ENCODE peak calls at places on chromosome 18, in six cellular contexts. S is IMR-90, L is H1, H is H9, K is neuronal stem cell, E is trophoblast cell. Q is an unnamed sample.
A peak's percentile ranks its signal among the peaks of the same experiment; 100 is the strongest.

GRCh38 chr18:45166341-45167108 is 448.8 kb upstream of the SLC14A2 start:
- DNase-seq in S (peak; percentile 80), L (no peak), H (no peak), K (no peak), E (peak; percentile 68), Q (peak; percentile 76)

GRCh38 chr18:31657823-31658669 is 26.3 kb downstream of the B4GALT6 start:
- DNase-seq in S (no peak), L (no peak), H (no peak), K (no peak), E (peak; percentile 66), Q (peak; percentile 23)

GRCh38 chr18:76518543-76519155 is 23.6 kb upstream of the ZNF516 start:
- DNase-seq in S (peak; percentile 31), L (peak; percentile 68), H (peak; percentile 73), K (no peak), E (no peak), Q (peak; percentile 63)

GRCh38 chr18:47877892-47878291 is 52.6 kb downstream of the SMAD2 start:
- DNase-seq in S (peak; percentile 29), L (no peak), H (no peak), K (no peak), E (peak; percentile 3), Q (no peak)

GRCh38 chr18:27298215-27298804 is 113.2 kb upstream of the CHST9 start:
- DNase-seq in S (no peak), L (no peak), H (no peak), K (peak; percentile 1), E (no peak), Q (no peak)

GRCh38 chr18:30359521-30359920 is 683.0 kb downstream of the DSC3 start:
- DNase-seq in S (no peak), L (no peak), H (no peak), K (no peak), E (no peak), Q (no peak)

GRCh38 chr18:11518788-11519685 is 90.4 kb upstream of the SLC35G4 start:
- DNase-seq in S (peak; percentile 55), L (peak; percentile 85), H (peak; percentile 86), K (peak; percentile 51), E (peak; percentile 16), Q (peak; percentile 58)

GRCh38 chr18:32091325-32091723 is 350 bp upstream of the RNF138 start:
- DNase-seq in S (no peak), L (no peak), H (no peak), K (no peak), E (no peak), Q (no peak)

GRCh38 chr18:54161267-54161666 is 63.2 kb downstream of the MBD2 start:
- DNase-seq in S (peak; percentile 29), L (no peak), H (no peak), K (no peak), E (no peak), Q (peak; percentile 19)

GRCh38 chr18:22683196-22683676 is 249.9 kb upstream of the RBBP8 start:
- DNase-seq in S (peak; percentile 93), L (no peak), H (no peak), K (no peak), E (no peak), Q (no peak)

GRCh38 chr18:44651453-44651852 is 29.2 kb upstream of the SETBP1 start:
- DNase-seq in S (peak; percentile 54), L (no peak), H (no peak), K (no peak), E (peak; percentile 63), Q (peak; percentile 70)

GRCh38 chr18:42187611-42188378 is 232.8 kb downstream of the PIK3C3 start:
- DNase-seq in S (no peak), L (no peak), H (no peak), K (no peak), E (no peak), Q (no peak)

GRCh38 chr18:74806700-74807416 is 209.2 kb downstream of the ZNF407 start:
- DNase-seq in S (peak; percentile 94), L (no peak), H (no peak), K (no peak), E (peak; percentile 21), Q (peak; percentile 81)

GRCh38 chr18:75210274-75211001 is at the start of gene TSHZ1:
- DNase-seq in S (peak; percentile 88), L (no peak), H (peak; percentile 40), K (peak; percentile 53), E (peak; percentile 62), Q (peak; percentile 88)

GRCh38 chr18:67957684-67958083 is 441.2 kb upstream of the DSEL start:
- DNase-seq in S (no peak), L (no peak), H (no peak), K (no peak), E (no peak), Q (no peak)

GRCh38 chr18:79058007-79058406 is 11.2 kb upstream of the ATP9B start:
- DNase-seq in S (no peak), L (no peak), H (no peak), K (no peak), E (no peak), Q (no peak)

GRCh38 chr18:79566841-79567370 is 112.7 kb upstream of the CTDP1 start:
- DNase-seq in S (no peak), L (no peak), H (no peak), K (no peak), E (no peak), Q (no peak)

GRCh38 chr18:53644799-53645471 is 579.5 kb downstream of the MBD2 start:
- DNase-seq in S (no peak), L (no peak), H (no peak), K (no peak), E (no peak), Q (no peak)

GRCh38 chr18:73879771-73880170 is 267.9 kb downstream of the FBXO15 start:
- DNase-seq in S (peak; percentile 66), L (no peak), H (no peak), K (no peak), E (peak; percentile 24), Q (peak; percentile 70)

GRCh38 chr18:45384137-45384998 is 230.9 kb upstream of the SLC14A2 start:
- DNase-seq in S (peak; percentile 35), L (peak; percentile 86), H (peak; percentile 72), K (peak; percentile 70), E (peak; percentile 15), Q (peak; percentile 51)

GRCh38 chr18:79516441-79516931 is 120.8 kb downstream of the NFATC1 start:
- DNase-seq in S (no peak), L (no peak), H (peak; percentile 14), K (no peak), E (no peak), Q (no peak)

GRCh38 chr18:7545734-7546133 is 21.4 kb upstream of the PTPRM start:
- DNase-seq in S (peak; percentile 73), L (no peak), H (no peak), K (no peak), E (no peak), Q (peak; percentile 69)

GRCh38 chr18:26697186-26697585 is 148.8 kb upstream of the KCTD1 start:
- DNase-seq in S (no peak), L (no peak), H (no peak), K (no peak), E (no peak), Q (no peak)

GRCh38 chr18:75478996-75479870 is 51.7 kb upstream of the SMIM21 start:
- DNase-seq in S (peak; percentile 59), L (no peak), H (no peak), K (peak; percentile 32), E (no peak), Q (peak; percentile 57)

GRCh38 chr18:23356915-23357421 is 96.1 kb upstream of the RIOK3 start:
- DNase-seq in S (peak; percentile 55), L (no peak), H (no peak), K (no peak), E (no peak), Q (peak; percentile 20)

GRCh38 chr18:27942706-27943105 is 234.2 kb downstream of the CDH2 start:
- DNase-seq in S (peak; percentile 34), L (no peak), H (no peak), K (no peak), E (peak; percentile 8), Q (peak; percentile 33)

GRCh38 chr18:76432274-76432755 is 62.7 kb downstream of the ZNF516 start:
- DNase-seq in S (no peak), L (no peak), H (no peak), K (no peak), E (no peak), Q (no peak)

GRCh38 chr18:657311-657997 is at the start of gene TYMS:
- DNase-seq in S (peak; percentile 51), L (peak; percentile 81), H (peak; percentile 76), K (peak; percentile 62), E (peak; percentile 38), Q (peak; percentile 57)
- H3K23ac ChIP-seq in S (peak within 1 kb of the TSS; percentile 79), L (no peak within 1 kb of the TSS), H (no peak within 1 kb of the TSS), K (peak within 1 kb of the TSS; percentile 100), E (peak within 1 kb of the TSS; percentile 52), Q (no peak within 1 kb of the TSS)

GRCh38 chr18:58638446-58638845 is 9.6 kb upstream of the ALPK2 start:
- DNase-seq in S (no peak), L (no peak), H (no peak), K (no peak), E (no peak), Q (no peak)

GRCh38 chr18:58640428-58640805 is 11.5 kb upstream of the ALPK2 start:
- DNase-seq in S (no peak), L (no peak), H (no peak), K (no peak), E (peak; percentile 66), Q (no peak)

GRCh38 chr18:58639751-58640427 is 11.0 kb upstream of the ALPK2 start:
- DNase-seq in S (peak; percentile 69), L (no peak), H (no peak), K (no peak), E (no peak), Q (peak; percentile 76)

GRCh38 chr18:58640891-58641610 is 12.2 kb upstream of the ALPK2 start:
- DNase-seq in S (no peak), L (no peak), H (no peak), K (no peak), E (peak; percentile 32), Q (no peak)

GRCh38 chr18:58639237-58639636 is 10.3 kb upstream of the ALPK2 start:
- DNase-seq in S (no peak), L (no peak), H (no peak), K (no peak), E (no peak), Q (no peak)
- H4K91ac ChIP-seq in S (no peak overlapping the region), L (no peak overlapping the region), H (no peak overlapping the region), K (no peak overlapping the region), E (peak overlapping the region; percentile 50), Q (no peak overlapping the region)

GRCh38 chr18:6266212-6266611 is 148.5 kb downstream of the L3MBTL4 start:
- DNase-seq in S (no peak), L (no peak), H (no peak), K (no peak), E (no peak), Q (no peak)
- H3K14ac ChIP-seq in S (no peak overlapping the region), L (no peak overlapping the region), H (no peak overlapping the region), K (no peak overlapping the region), E (no peak overlapping the region), Q (no peak overlapping the region)

DNA sequence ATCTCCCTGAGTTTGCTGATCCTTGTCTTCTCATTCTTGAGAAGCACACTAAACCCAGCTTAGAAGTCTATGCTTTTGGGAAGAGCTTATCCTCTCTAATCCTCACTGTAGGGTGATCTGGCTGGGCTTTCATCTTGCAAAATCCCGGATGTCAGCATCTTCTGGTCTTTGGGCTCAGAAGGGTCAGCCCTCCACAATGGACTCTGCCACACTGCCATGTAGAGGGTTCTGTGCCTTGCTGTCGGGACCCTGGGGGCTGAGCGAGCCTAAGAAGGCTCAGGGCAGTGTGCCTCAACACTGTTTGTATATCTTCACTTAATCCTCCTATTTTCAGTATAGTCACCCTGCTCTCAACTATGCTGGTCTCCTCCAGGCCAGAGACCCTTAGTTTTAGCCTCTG is 102.3 kb downstream of the TGIF1 start:
- DNase-seq in S (no peak), L (no peak), H (no peak), K (no peak), E (no peak), Q (no peak)
- H3K23ac ChIP-seq in S (no peak overlapping the region), L (no peak overlapping the region), H (no peak overlapping the region), K (no peak overlapping the region), E (no peak overlapping the region), Q (no peak overlapping the region)

GRCh38 chr18:40367576-40367975 is 1587.5 kb upstream of the PIK3C3 start:
- DNase-seq in S (no peak), L (no peak), H (no peak), K (no peak), E (no peak), Q (no peak)
- H4K91ac ChIP-seq in S (no peak overlapping the region), L (no peak overlapping the region), H (no peak overlapping the region), K (no peak overlapping the region), E (no peak overlapping the region), Q (no peak overlapping the region)

Q was measured in mesenchymal stem cell.